ENCODE peak calls at places on chromosomes 4 and X, in six cellular contexts. M is heart left ventricle; I is CD4-positive, alpha-beta memory T cell; P is IMR-90; N is HL-60; T is right lobe of liver. X is an unnamed sample.

GRCh38 chr4:26568446-26568994 is 15.4 kb upstream of the TBC1D19 start:
- DNase-seq in M (no peak), I (no peak), P (peak; percentile 95), N (no peak), T (no peak), X (no peak)

GRCh38 chrX:66931713-66932112 is 292.8 kb upstream of the EDA2R start:
- DNase-seq in M (no peak), I (no peak), P (no peak), N (no peak), T (no peak), X (no peak)

GRCh38 chrX:22122510-22122909 is 90.4 kb downstream of the PHEX start:
- DNase-seq in M (no peak), I (no peak), P (peak; percentile 82), N (no peak), T (no peak), X (no peak)

GRCh38 chrX:108268434-108269080 is 169.7 kb downstream of the COL4A6 start:
- DNase-seq in M (no peak), I (no peak), P (no peak), N (no peak), T (no peak), X (no peak)

GRCh38 chr4:5772528-5773270 is 61.7 kb downstream of the EVC start:
- DNase-seq in M (no peak), I (no peak), P (no peak), N (no peak), T (no peak), X (no peak)

GRCh38 chrX:132218100-132218807 is 993 bp downstream of the RAP2C start:
- DNase-seq in M (peak; percentile 87), I (peak; percentile 78), P (peak; percentile 83), N (peak; percentile 43), T (peak; percentile 87), X (peak; percentile 65)

GRCh38 chr4:113394730-113395530 is 345.5 kb downstream of the ANK2 start:
- DNase-seq in M (no peak), I (peak; percentile 75), P (peak; percentile 88), N (peak; percentile 30), T (peak; percentile 63), X (peak; percentile 39)

GRCh38 chr4:39542633-39543393 is 15.6 kb upstream of the UGDH start:
- DNase-seq in M (no peak), I (no peak), P (no peak), N (no peak), T (no peak), X (no peak)

GRCh38 chrX:70332600-70332999 is 42.7 kb downstream of the KIF4A start:
- DNase-seq in M (no peak), I (no peak), P (no peak), N (no peak), T (no peak), X (no peak)

GRCh38 chr4:165312506-165312905 is 15.0 kb upstream of the MSMO1 start:
- DNase-seq in M (no peak), I (no peak), P (peak; percentile 81), N (no peak), T (no peak), X (no peak)

GRCh38 chrX:100731441-100732281 is at the start of gene SYTL4:
- DNase-seq in M (peak; percentile 35), I (no peak), P (no peak), N (no peak), T (peak; percentile 62), X (no peak)

GRCh38 chr4:23920716-23921446 is 31.0 kb upstream of the PPARGC1A start:
- DNase-seq in M (no peak), I (no peak), P (no peak), N (no peak), T (no peak), X (no peak)

GRCh38 chrX:97158270-97158669 is 274.6 kb downstream of the RPA4 start:
- DNase-seq in M (no peak), I (no peak), P (no peak), N (no peak), T (no peak), X (no peak)

GRCh38 chr4:24598025-24598424 is 13.7 kb upstream of the DHX15 start:
- DNase-seq in M (no peak), I (no peak), P (peak; percentile 12), N (no peak), T (no peak), X (no peak)

GRCh38 chrX:153726286-153727107 is 1.8 kb downstream of the ABCD1 start:
- DNase-seq in M (peak; percentile 68), I (peak; percentile 43), P (peak; percentile 52), N (peak; percentile 63), T (peak; percentile 65), X (peak; percentile 62)

GRCh38 chr4:1198070-1198844 is 25.9 kb upstream of the SPON2 start:
- DNase-seq in M (peak; percentile 61), I (no peak), P (peak; percentile 70), N (no peak), T (no peak), X (no peak)

GRCh38 chr4:83830138-83830537 is 294.2 kb downstream of the GPAT3 start:
- DNase-seq in M (peak; percentile 45), I (no peak), P (no peak), N (no peak), T (no peak), X (no peak)

GRCh38 chrX:133468081-133468480 is 52.8 kb upstream of the GPC4 start:
- DNase-seq in M (no peak), I (no peak), P (no peak), N (no peak), T (no peak), X (no peak)

GRCh38 chrX:38656350-38656915 is 95.1 kb downstream of the TSPAN7 start:
- DNase-seq in M (no peak), I (no peak), P (no peak), N (no peak), T (no peak), X (no peak)

GRCh38 chr4:152065545-152065944 is 304.7 kb upstream of the GATB start:
- DNase-seq in M (no peak), I (peak; percentile 24), P (no peak), N (no peak), T (no peak), X (no peak)

GRCh38 chrX:24646745-24647182 is 383 bp downstream of the PCYT1B start:
- DNase-seq in M (no peak), I (no peak), P (no peak), N (no peak), T (no peak), X (no peak)

GRCh38 chrX:34813618-34814017 is 129.0 kb upstream of the FAM47B start:
- DNase-seq in M (no peak), I (no peak), P (peak; percentile 70), N (no peak), T (no peak), X (no peak)

GRCh38 chrX:70421618-70422017 is 1.5 kb upstream of the GDPD2 start:
- DNase-seq in M (no peak), I (no peak), P (no peak), N (no peak), T (no peak), X (peak; percentile 34)

GRCh38 chrX:151346931-151347543 is 50.0 kb upstream of the VMA21 start:
- DNase-seq in M (no peak), I (no peak), P (no peak), N (no peak), T (no peak), X (no peak)

GRCh38 chrX:110394653-110395052 is 36.0 kb downstream of the RTL9 start:
- DNase-seq in M (no peak), I (no peak), P (peak; percentile 86), N (no peak), T (no peak), X (no peak)

GRCh38 chrX:110397904-110398303 is 39.3 kb downstream of the RTL9 start:
- DNase-seq in M (no peak), I (no peak), P (no peak), N (no peak), T (no peak), X (no peak)

GRCh38 chrX:110397353-110397752 is 38.7 kb downstream of the RTL9 start:
- DNase-seq in M (no peak), I (no peak), P (no peak), N (no peak), T (no peak), X (no peak)

GRCh38 chrX:110395877-110396276 is 37.2 kb downstream of the RTL9 start:
- DNase-seq in M (no peak), I (no peak), P (no peak), N (no peak), T (no peak), X (no peak)

DNA sequence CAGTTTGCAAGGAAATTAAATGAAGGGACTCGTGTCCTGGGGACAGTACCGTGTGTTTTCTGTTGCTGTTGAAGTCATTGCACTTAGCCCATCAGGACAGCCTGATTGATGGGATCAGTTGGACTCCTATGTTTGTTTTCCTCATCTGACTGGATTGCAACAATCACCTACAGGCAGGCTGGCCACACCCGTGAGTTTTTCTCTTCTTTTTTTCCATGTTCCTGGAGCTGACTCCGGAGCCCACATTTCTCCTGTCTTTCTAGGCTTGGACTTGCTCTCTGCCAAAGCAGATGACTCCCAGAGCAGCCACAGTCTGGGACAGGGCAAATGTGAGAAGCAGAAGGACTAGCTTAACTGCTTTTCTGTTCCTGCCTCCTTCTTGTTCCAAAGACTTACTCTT is 38.1 kb downstream of the RTL9 start:
- DNase-seq in M (no peak), I (no peak), P (no peak), N (no peak), T (no peak), X (no peak)
- H3K27ac ChIP-seq in M (no peak overlapping the region), I (no peak overlapping the region), P (no peak overlapping the region), N (no peak overlapping the region), T (no peak overlapping the region), X (no peak overlapping the region)

GRCh38 chrX:129359269-129359668 is 164.0 kb downstream of the SMARCA1 start:
- DNase-seq in M (no peak), I (no peak), P (peak; percentile 31), N (no peak), T (no peak), X (no peak)

GRCh38 chrX:129361566-129361965 is 161.7 kb downstream of the SMARCA1 start:
- DNase-seq in M (no peak), I (no peak), P (no peak), N (no peak), T (no peak), X (no peak)

GRCh38 chrX:129360175-129360574 is 163.1 kb downstream of the SMARCA1 start:
- DNase-seq in M (no peak), I (peak; percentile 33), P (peak; percentile 40), N (no peak), T (peak; percentile 46), X (peak; percentile 3)
- H3K27ac ChIP-seq in M (no peak overlapping the region), I (no peak overlapping the region), P (no peak overlapping the region), N (no peak overlapping the region), T (no peak overlapping the region), X (no peak overlapping the region)

GRCh38 chrX:41922125-41922521 is 1.2 kb downstream of the CASK start:
- DNase-seq in M (no peak), I (peak; percentile 22), P (peak; percentile 27), N (no peak), T (peak; percentile 27), X (no peak)
- H3K27ac ChIP-seq in M (peak overlapping the region; percentile 56), I (peak overlapping the region; percentile 58), P (peak overlapping the region; percentile 81), N (no peak overlapping the region), T (peak overlapping the region; percentile 55), X (no peak overlapping the region)

GRCh38 chr4:56048621-56049427 is 100.1 kb downstream of the CEP135 start:
- DNase-seq in M (peak; percentile 25), I (peak; percentile 12), P (peak; percentile 39), N (peak; percentile 15), T (peak; percentile 47), X (peak; percentile 22)
- H3K27ac ChIP-seq in M (no peak overlapping the region), I (no peak overlapping the region), P (no peak overlapping the region), N (no peak overlapping the region), T (no peak overlapping the region), X (no peak overlapping the region)

X was measured in substantia nigra.